ENCODE peak calls at places on chromosomes 13 and 19, in ten cellular contexts. One of them, this sample, is unnamed.

GRCh38 chr19:54106716-54107115 is 4.1 kb downstream of the NDUFA3 start:
- DNase-seq in Kasumi-1: no peak
- DNase-seq in nephron progenitor cell: no peak
- DNase-seq in A549: no peak
- DNase-seq in tibial nerve: no peak
- DNase-seq in CD8-positive, alpha-beta T cell: no peak
- DNase-seq in NCI-H1417: no peak
- DNase-seq in astrocyte of the spinal cord: no peak
- DNase-seq in posterior cingulate gyrus: no peak
- DNase-seq in glutamatergic neuron: no peak
- DNase-seq in this sample: no peak

GRCh38 chr13:106498158-106498557 is 37.3 kb downstream of the EFNB2 start:
- DNase-seq in Kasumi-1: peak
- DNase-seq in nephron progenitor cell: no peak
- DNase-seq in A549: no peak
- DNase-seq in tibial nerve: no peak
- DNase-seq in CD8-positive, alpha-beta T cell: no peak
- DNase-seq in NCI-H1417: no peak
- DNase-seq in astrocyte of the spinal cord: no peak
- DNase-seq in posterior cingulate gyrus: no peak
- DNase-seq in glutamatergic neuron: no peak
- DNase-seq in this sample: no peak

GRCh38 chr13:48094404-48094780 is 512 bp downstream of the MED4 start:
- DNase-seq in Kasumi-1: no peak
- DNase-seq in nephron progenitor cell: no peak
- DNase-seq in A549: no peak
- DNase-seq in tibial nerve: no peak
- DNase-seq in CD8-positive, alpha-beta T cell: no peak
- DNase-seq in NCI-H1417: peak
- DNase-seq in astrocyte of the spinal cord: no peak
- DNase-seq in posterior cingulate gyrus: no peak
- DNase-seq in glutamatergic neuron: no peak
- DNase-seq in this sample: no peak

GRCh38 chr13:27110056-27110746 is 61.4 kb downstream of the USP12 start:
- DNase-seq in Kasumi-1: no peak
- DNase-seq in nephron progenitor cell: no peak
- DNase-seq in A549: no peak
- DNase-seq in tibial nerve: no peak
- DNase-seq in CD8-positive, alpha-beta T cell: no peak
- DNase-seq in NCI-H1417: peak
- DNase-seq in astrocyte of the spinal cord: no peak
- DNase-seq in posterior cingulate gyrus: no peak
- DNase-seq in glutamatergic neuron: no peak
- DNase-seq in this sample: no peak

GRCh38 chr19:49656456-49657109 is 9.1 kb downstream of the IRF3 start:
- DNase-seq in Kasumi-1: no peak
- DNase-seq in nephron progenitor cell: no peak
- DNase-seq in A549: no peak
- DNase-seq in tibial nerve: no peak
- DNase-seq in CD8-positive, alpha-beta T cell: no peak
- DNase-seq in NCI-H1417: no peak
- DNase-seq in astrocyte of the spinal cord: no peak
- DNase-seq in posterior cingulate gyrus: no peak
- DNase-seq in glutamatergic neuron: no peak
- DNase-seq in this sample: no peak

GRCh38 chr13:48562296-48563066 is 29.6 kb upstream of the RCBTB2 start:
- DNase-seq in Kasumi-1: peak
- DNase-seq in nephron progenitor cell: no peak
- DNase-seq in A549: no peak
- DNase-seq in tibial nerve: no peak
- DNase-seq in CD8-positive, alpha-beta T cell: peak
- DNase-seq in NCI-H1417: no peak
- DNase-seq in astrocyte of the spinal cord: no peak
- DNase-seq in posterior cingulate gyrus: no peak
- DNase-seq in glutamatergic neuron: no peak
- DNase-seq in this sample: no peak

GRCh38 chr19:46713781-46714522 is 3.0 kb downstream of the PRKD2 start:
- DNase-seq in Kasumi-1: peak
- DNase-seq in nephron progenitor cell: peak
- DNase-seq in A549: peak
- DNase-seq in tibial nerve: peak
- DNase-seq in CD8-positive, alpha-beta T cell: peak
- DNase-seq in NCI-H1417: peak
- DNase-seq in astrocyte of the spinal cord: peak
- DNase-seq in posterior cingulate gyrus: peak
- DNase-seq in glutamatergic neuron: peak
- DNase-seq in this sample: peak

GRCh38 chr13:43573787-43574562 is 212.8 kb downstream of the ENOX1 start:
- DNase-seq in Kasumi-1: peak
- DNase-seq in nephron progenitor cell: no peak
- DNase-seq in A549: no peak
- DNase-seq in tibial nerve: no peak
- DNase-seq in CD8-positive, alpha-beta T cell: no peak
- DNase-seq in NCI-H1417: no peak
- DNase-seq in astrocyte of the spinal cord: no peak
- DNase-seq in posterior cingulate gyrus: no peak
- DNase-seq in glutamatergic neuron: no peak
- DNase-seq in this sample: no peak

GRCh38 chr19:39917561-39918182 is 16.8 kb downstream of the FCGBP start:
- DNase-seq in Kasumi-1: no peak
- DNase-seq in nephron progenitor cell: no peak
- DNase-seq in A549: no peak
- DNase-seq in tibial nerve: no peak
- DNase-seq in CD8-positive, alpha-beta T cell: no peak
- DNase-seq in NCI-H1417: no peak
- DNase-seq in astrocyte of the spinal cord: no peak
- DNase-seq in posterior cingulate gyrus: no peak
- DNase-seq in glutamatergic neuron: no peak
- DNase-seq in this sample: no peak

GRCh38 chr19:46202872-46203860 is 26.4 kb upstream of the IGFL1 start:
- DNase-seq in Kasumi-1: no peak
- DNase-seq in nephron progenitor cell: no peak
- DNase-seq in A549: peak
- DNase-seq in tibial nerve: no peak
- DNase-seq in CD8-positive, alpha-beta T cell: no peak
- DNase-seq in NCI-H1417: no peak
- DNase-seq in astrocyte of the spinal cord: no peak
- DNase-seq in posterior cingulate gyrus: no peak
- DNase-seq in glutamatergic neuron: no peak
- DNase-seq in this sample: no peak

GRCh38 chr13:31545616-31546015 is 193.7 kb upstream of the RXFP2 start:
- DNase-seq in Kasumi-1: no peak
- DNase-seq in nephron progenitor cell: no peak
- DNase-seq in A549: no peak
- DNase-seq in tibial nerve: no peak
- DNase-seq in CD8-positive, alpha-beta T cell: no peak
- DNase-seq in NCI-H1417: no peak
- DNase-seq in astrocyte of the spinal cord: peak
- DNase-seq in posterior cingulate gyrus: no peak
- DNase-seq in glutamatergic neuron: no peak
- DNase-seq in this sample: no peak

GRCh38 chr19:48419158-48419920 is 25.9 kb downstream of the GRIN2D start:
- DNase-seq in Kasumi-1: peak
- DNase-seq in nephron progenitor cell: peak
- DNase-seq in A549: peak
- DNase-seq in tibial nerve: no peak
- DNase-seq in CD8-positive, alpha-beta T cell: peak
- DNase-seq in NCI-H1417: peak
- DNase-seq in astrocyte of the spinal cord: peak
- DNase-seq in posterior cingulate gyrus: no peak
- DNase-seq in glutamatergic neuron: peak
- DNase-seq in this sample: no peak

GRCh38 chr19:40231544-40232424 is 5.3 kb upstream of the CCNP start:
- DNase-seq in Kasumi-1: no peak
- DNase-seq in nephron progenitor cell: peak
- DNase-seq in A549: no peak
- DNase-seq in tibial nerve: no peak
- DNase-seq in CD8-positive, alpha-beta T cell: no peak
- DNase-seq in NCI-H1417: no peak
- DNase-seq in astrocyte of the spinal cord: no peak
- DNase-seq in posterior cingulate gyrus: no peak
- DNase-seq in glutamatergic neuron: no peak
- DNase-seq in this sample: no peak

GRCh38 chr19:29672933-29673336 is 7.7 kb downstream of the PLEKHF1 start:
- DNase-seq in Kasumi-1: peak
- DNase-seq in nephron progenitor cell: no peak
- DNase-seq in A549: no peak
- DNase-seq in tibial nerve: no peak
- DNase-seq in CD8-positive, alpha-beta T cell: peak
- DNase-seq in NCI-H1417: no peak
- DNase-seq in astrocyte of the spinal cord: no peak
- DNase-seq in posterior cingulate gyrus: no peak
- DNase-seq in glutamatergic neuron: no peak
- DNase-seq in this sample: no peak

GRCh38 chr13:80454245-80454644 is 113.3 kb upstream of the SPRY2 start:
- DNase-seq in Kasumi-1: peak
- DNase-seq in nephron progenitor cell: no peak
- DNase-seq in A549: no peak
- DNase-seq in tibial nerve: no peak
- DNase-seq in CD8-positive, alpha-beta T cell: no peak
- DNase-seq in NCI-H1417: no peak
- DNase-seq in astrocyte of the spinal cord: peak
- DNase-seq in posterior cingulate gyrus: no peak
- DNase-seq in glutamatergic neuron: no peak
- DNase-seq in this sample: no peak

GRCh38 chr13:112722433-112723250 is 32.8 kb downstream of the ATP11A start:
- DNase-seq in Kasumi-1: no peak
- DNase-seq in nephron progenitor cell: no peak
- DNase-seq in A549: peak
- DNase-seq in tibial nerve: no peak
- DNase-seq in CD8-positive, alpha-beta T cell: no peak
- DNase-seq in NCI-H1417: peak
- DNase-seq in astrocyte of the spinal cord: peak
- DNase-seq in posterior cingulate gyrus: no peak
- DNase-seq in glutamatergic neuron: no peak
- DNase-seq in this sample: no peak

GRCh38 chr13:30004204-30004603 is 153.8 kb upstream of the UBL3 start:
- DNase-seq in Kasumi-1: peak
- DNase-seq in nephron progenitor cell: no peak
- DNase-seq in A549: peak
- DNase-seq in tibial nerve: no peak
- DNase-seq in CD8-positive, alpha-beta T cell: no peak
- DNase-seq in NCI-H1417: no peak
- DNase-seq in astrocyte of the spinal cord: no peak
- DNase-seq in posterior cingulate gyrus: no peak
- DNase-seq in glutamatergic neuron: no peak
- DNase-seq in this sample: no peak

GRCh38 chr19:52351512-52351911 is 15.5 kb downstream of the ZNF610 start:
- DNase-seq in Kasumi-1: no peak
- DNase-seq in nephron progenitor cell: no peak
- DNase-seq in A549: no peak
- DNase-seq in tibial nerve: no peak
- DNase-seq in CD8-positive, alpha-beta T cell: no peak
- DNase-seq in NCI-H1417: peak
- DNase-seq in astrocyte of the spinal cord: no peak
- DNase-seq in posterior cingulate gyrus: no peak
- DNase-seq in glutamatergic neuron: peak
- DNase-seq in this sample: no peak

GRCh38 chr13:103097366-103097928 is 31.2 kb upstream of the SLC10A2 start:
- DNase-seq in Kasumi-1: no peak
- DNase-seq in nephron progenitor cell: no peak
- DNase-seq in A549: no peak
- DNase-seq in tibial nerve: no peak
- DNase-seq in CD8-positive, alpha-beta T cell: no peak
- DNase-seq in NCI-H1417: no peak
- DNase-seq in astrocyte of the spinal cord: no peak
- DNase-seq in posterior cingulate gyrus: peak
- DNase-seq in glutamatergic neuron: no peak
- DNase-seq in this sample: no peak

GRCh38 chr19:45531349-45531748 is 24.1 kb downstream of the VASP start:
- DNase-seq in Kasumi-1: no peak
- DNase-seq in nephron progenitor cell: no peak
- DNase-seq in A549: no peak
- DNase-seq in tibial nerve: no peak
- DNase-seq in CD8-positive, alpha-beta T cell: no peak
- DNase-seq in NCI-H1417: no peak
- DNase-seq in astrocyte of the spinal cord: no peak
- DNase-seq in posterior cingulate gyrus: no peak
- DNase-seq in glutamatergic neuron: no peak
- DNase-seq in this sample: no peak

GRCh38 chr19:13056052-13056660 is 46.5 kb downstream of the LYL1 start:
- DNase-seq in Kasumi-1: no peak
- DNase-seq in nephron progenitor cell: no peak
- DNase-seq in A549: no peak
- DNase-seq in tibial nerve: peak
- DNase-seq in CD8-positive, alpha-beta T cell: no peak
- DNase-seq in NCI-H1417: no peak
- DNase-seq in astrocyte of the spinal cord: peak
- DNase-seq in posterior cingulate gyrus: no peak
- DNase-seq in glutamatergic neuron: no peak
- DNase-seq in this sample: no peak

GRCh38 chr13:47945738-47946137 is 55.3 kb downstream of the SUCLA2 start:
- DNase-seq in Kasumi-1: no peak
- DNase-seq in nephron progenitor cell: no peak
- DNase-seq in A549: peak
- DNase-seq in tibial nerve: no peak
- DNase-seq in CD8-positive, alpha-beta T cell: no peak
- DNase-seq in NCI-H1417: no peak
- DNase-seq in astrocyte of the spinal cord: peak
- DNase-seq in posterior cingulate gyrus: no peak
- DNase-seq in glutamatergic neuron: no peak
- DNase-seq in this sample: no peak

GRCh38 chr19:10749435-10750384 is 31.8 kb downstream of the DNM2 start:
- DNase-seq in Kasumi-1: no peak
- DNase-seq in nephron progenitor cell: no peak
- DNase-seq in A549: no peak
- DNase-seq in tibial nerve: no peak
- DNase-seq in CD8-positive, alpha-beta T cell: no peak
- DNase-seq in NCI-H1417: no peak
- DNase-seq in astrocyte of the spinal cord: no peak
- DNase-seq in posterior cingulate gyrus: no peak
- DNase-seq in glutamatergic neuron: no peak
- DNase-seq in this sample: no peak

GRCh38 chr13:38684714-38685113 is 2.2 kb upstream of the FREM2 start:
- DNase-seq in Kasumi-1: no peak
- DNase-seq in nephron progenitor cell: no peak
- DNase-seq in A549: no peak
- DNase-seq in tibial nerve: no peak
- DNase-seq in CD8-positive, alpha-beta T cell: no peak
- DNase-seq in NCI-H1417: no peak
- DNase-seq in astrocyte of the spinal cord: no peak
- DNase-seq in posterior cingulate gyrus: no peak
- DNase-seq in glutamatergic neuron: no peak
- DNase-seq in this sample: no peak